ENCODE peak calls at places on chromosomes 13 and 19, in four cellular contexts. K is fibroblast of mammary gland, D is pancreas, H is kidney. U is an unnamed sample.

GRCh38 chr13:48402325-48402962 is 10.5 kb downstream of the LPAR6 start:
- DNase-seq in D (no peak), H (no peak), K (no peak), U (no peak)

GRCh38 chr19:38805180-38805579 is 7.6 kb downstream of the LGALS4 start:
- DNase-seq in D (no peak), H (peak), K (peak), U (no peak)

GRCh38 chr13:106695139-106695538 is 127.2 kb upstream of the ARGLU1 start:
- DNase-seq in H (no peak), K (no peak), D (no peak), U (no peak)

GRCh38 chr13:42146359-42146758 is 97.9 kb downstream of the DGKH start:
- DNase-seq in D (no peak), H (no peak), K (no peak), U (no peak)

GRCh38 chr13:31866099-31866498 is 126.8 kb downstream of the RXFP2 start:
- DNase-seq in K (no peak), D (no peak), H (no peak), U (no peak)

GRCh38 chr19:24140099-24140498 is 53.1 kb downstream of the ZNF254 start:
- DNase-seq in D (no peak), K (peak), H (no peak), U (no peak)

GRCh38 chr13:53141336-53141735 is 112.7 kb downstream of the OLFM4 start:
- DNase-seq in H (no peak), K (no peak), D (no peak), U (no peak)

GRCh38 chr13:41700790-41701310 is 243.5 kb downstream of the RGCC start:
- DNase-seq in D (peak), H (no peak), K (peak), U (no peak)

GRCh38 chr19:16180611-16181010 is 4.6 kb upstream of the FAM32A start:
- DNase-seq in D (no peak), K (peak), H (no peak), U (no peak)

GRCh38 chr19:31263317-31263716 is 85.9 kb downstream of the TSHZ3 start:
- DNase-seq in H (peak), K (no peak), D (no peak), U (no peak)

GRCh38 chr19:18846862-18847515 is 15.2 kb downstream of the UPF1 start:
- DNase-seq in K (peak), D (peak), H (peak), U (peak)

GRCh38 chr13:103250071-103250470 is 183.9 kb upstream of the SLC10A2 start:
- DNase-seq in H (no peak), K (no peak), D (no peak), U (peak)

GRCh38 chr13:103255587-103256301 is 189.5 kb upstream of the SLC10A2 start:
- DNase-seq in K (no peak), D (no peak), H (no peak), U (no peak)
- H3K4me3 ChIP-seq in K (no peak), D (no peak), H (no peak), U (no peak)

GRCh38 chr19:3284759-3285646 is 60.5 kb downstream of the CELF5 start:
- DNase-seq in K (peak), D (peak), H (peak), U (peak)

GRCh38 chr19:3283886-3284657 is 59.6 kb downstream of the CELF5 start:
- DNase-seq in D (no peak), K (no peak), H (no peak), U (no peak)

GRCh38 chr19:3287814-3288213 is 63.4 kb downstream of the CELF5 start:
- DNase-seq in D (no peak), H (no peak), K (no peak), U (no peak)

GRCh38 chr19:3283246-3283751 is 58.8 kb downstream of the CELF5 start:
- DNase-seq in K (no peak), D (no peak), H (no peak), U (no peak)

DNA sequence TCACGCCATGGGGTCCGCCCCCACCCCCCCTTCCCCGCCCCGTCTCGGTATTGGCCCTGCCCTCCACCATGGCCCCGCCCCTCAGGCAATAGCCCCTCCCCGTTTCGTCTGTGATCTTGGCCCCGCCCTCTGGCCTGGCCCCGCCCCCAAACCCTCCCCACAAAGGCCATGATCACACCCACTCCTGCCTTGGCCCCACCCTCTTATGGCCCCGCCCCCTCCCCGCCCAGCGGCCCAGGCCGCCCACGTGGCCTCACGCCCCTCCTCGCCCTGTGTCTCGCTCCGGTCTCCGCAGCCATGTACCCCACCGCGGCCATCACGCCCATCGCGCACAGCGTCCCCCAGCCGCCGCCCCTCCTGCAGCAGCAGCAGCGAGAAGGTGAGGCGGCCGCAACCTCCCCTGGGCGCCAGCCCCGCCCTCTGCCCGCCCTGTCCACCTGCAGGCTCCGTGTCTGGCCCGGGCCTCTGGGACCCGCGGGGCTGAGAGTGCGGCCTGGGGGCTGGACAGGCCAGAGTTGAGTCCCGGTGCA is 61.3 kb downstream of the CELF5 start:
- DNase-seq in D (no peak), K (peak), H (peak), U (no peak)
- H3K4me3 ChIP-seq in D (peak), K (no peak), H (no peak), U (no peak)

GRCh38 chr13:73572824-73573223 is 514.0 kb downstream of the KLF5 start:
- DNase-seq in D (no peak), K (no peak), H (no peak), U (no peak)
- H3K4me3 ChIP-seq in D (no peak), K (no peak), H (no peak), U (no peak)

GRCh38 chr13:27970382-27971235 is 1.5 kb upstream of the CDX2 start:
- DNase-seq in D (no peak), K (no peak), H (peak), U (no peak)

GRCh38 chr13:27969866-27970229 is 733 bp upstream of the CDX2 start:
- DNase-seq in K (no peak), H (no peak), D (no peak), U (no peak)

GRCh38 chr13:27967736-27968315 is 1.3 kb downstream of the CDX2 start:
- DNase-seq in H (no peak), K (no peak), D (no peak), U (no peak)

GRCh38 chr13:27968316-27969072 is 621 bp downstream of the CDX2 start:
- DNase-seq in H (peak), K (no peak), D (no peak), U (no peak)

GRCh38 chr13:27969073-27969865 is at the start of gene CDX2:
- DNase-seq in D (no peak), K (no peak), H (no peak), U (no peak)
- H3K4me3 ChIP-seq in D (peak), K (no peak), H (no peak), U (peak)

GRCh38 chr19:7598180-7598579 is 2.5 kb downstream of the CAMSAP3 start:
- DNase-seq in K (no peak), H (no peak), D (no peak), U (no peak)
- H3K4me3 ChIP-seq in K (no peak), H (no peak), D (no peak), U (no peak)

GRCh38 chr13:40586886-40587285 is 79.6 kb downstream of the FOXO1 start:
- DNase-seq in H (no peak), K (peak), D (no peak), U (no peak)
- H3K4me3 ChIP-seq in H (peak), K (no peak), D (no peak), U (no peak)

GRCh38 chr13:96766311-96766710 is 228.0 kb downstream of the OXGR1 start:
- DNase-seq in H (no peak), K (no peak), D (no peak), U (no peak)
- H3K4me3 ChIP-seq in H (no peak), K (no peak), D (no peak), U (no peak)

GRCh38 chr13:39186205-39186880 is 148.1 kb downstream of the NHLRC3 start:
- DNase-seq in D (no peak), K (peak), H (no peak), U (no peak)
- H3K4me3 ChIP-seq in D (no peak), K (no peak), H (no peak), U (no peak)

GRCh38 chr13:46101002-46101401 is 3.8 kb downstream of the CPB2 start:
- DNase-seq in D (no peak), K (no peak), H (no peak), U (no peak)
- H3K4me3 ChIP-seq in D (no peak), K (no peak), H (no peak), U (no peak)

GRCh38 chr19:6500837-6501739 is 1.0 kb downstream of the TUBB4A start:
- DNase-seq in K (no peak), H (no peak), D (no peak), U (no peak)
- H3K4me3 ChIP-seq in K (no peak), H (no peak), D (peak), U (peak)

U was measured in WERI-Rb-1.